ENCODE peak calls at places on chromosome 20, in seven cellular contexts. G is neuronal stem cell, C is mesendoderm, M is trophoblast cell, F is H1, U is H9, P is mesenchymal stem cell. B is an unnamed sample.
A peak's percentile ranks its signal among the peaks of the same experiment; 100 is the strongest.

GRCh38 chr20:15100506-15101160 is 763.2 kb upstream of the FLRT3 start:
- DNase-seq in G (no peak), C (no peak), M (no peak), F (no peak), U (no peak), P (no peak), B (no peak)

GRCh38 chr20:3106658-3107463 is 22.3 kb upstream of the AVP start:
- DNase-seq in G (no peak), C (peak; percentile 41), M (no peak), F (no peak), U (no peak), P (no peak), B (no peak)

GRCh38 chr20:36744243-36744642 is 1.6 kb downstream of the NDRG3 start:
- DNase-seq in G (no peak), C (no peak), M (no peak), F (no peak), U (no peak), P (no peak), B (no peak)

GRCh38 chr20:33506576-33506975 is 16.7 kb downstream of the CBFA2T2 start:
- DNase-seq in G (no peak), C (no peak), M (no peak), F (no peak), U (no peak), P (no peak), B (no peak)

GRCh38 chr20:51417745-51418529 is 124.6 kb downstream of the NFATC2 start:
- DNase-seq in G (no peak), C (no peak), M (no peak), F (no peak), U (no peak), P (no peak), B (no peak)

GRCh38 chr20:45874576-45874975 is 6.5 kb upstream of the ZSWIM1 start:
- DNase-seq in G (no peak), C (peak; percentile 31), M (no peak), F (no peak), U (no peak), P (no peak), B (no peak)

GRCh38 chr20:51542894-51543788 is 622 bp upstream of the NFATC2 start:
- DNase-seq in G (no peak), C (no peak), M (no peak), F (no peak), U (no peak), P (peak; percentile 43), B (no peak)

GRCh38 chr20:50691585-50692552 is 527 bp upstream of the RIPOR3 start:
- DNase-seq in G (peak; percentile 35), C (peak; percentile 29), M (no peak), F (no peak), U (peak; percentile 55), P (peak; percentile 86), B (peak; percentile 69)

GRCh38 chr20:36506253-36506652 is 35.1 kb upstream of the MYL9 start:
- DNase-seq in G (no peak), C (peak; percentile 54), M (no peak), F (no peak), U (no peak), P (no peak), B (no peak)

GRCh38 chr20:49398401-49399144 is 83.9 kb downstream of the KCNB1 start:
- DNase-seq in G (no peak), C (peak; percentile 24), M (no peak), F (no peak), U (no peak), P (no peak), B (no peak)

GRCh38 chr20:46757135-46757534 is 47.7 kb downstream of the SLC2A10 start:
- DNase-seq in G (no peak), C (no peak), M (no peak), F (no peak), U (no peak), P (no peak), B (no peak)

GRCh38 chr20:48178607-48179006 is 393.3 kb upstream of the SULF2 start:
- DNase-seq in G (peak; percentile 59), C (no peak), M (no peak), F (no peak), U (no peak), P (no peak), B (no peak)

GRCh38 chr20:48180039-48180438 is 394.8 kb upstream of the SULF2 start:
- DNase-seq in G (no peak), C (no peak), M (no peak), F (no peak), U (no peak), P (peak; percentile 69), B (no peak)

GRCh38 chr20:48180637-48181036 is 395.4 kb upstream of the SULF2 start:
- DNase-seq in G (no peak), C (no peak), M (no peak), F (no peak), U (no peak), P (peak; percentile 8), B (peak; percentile 27)

GRCh38 chr20:48184229-48184628 is 398.9 kb upstream of the SULF2 start:
- DNase-seq in G (no peak), C (no peak), M (peak; percentile 22), F (no peak), U (no peak), P (no peak), B (no peak)

DNA sequence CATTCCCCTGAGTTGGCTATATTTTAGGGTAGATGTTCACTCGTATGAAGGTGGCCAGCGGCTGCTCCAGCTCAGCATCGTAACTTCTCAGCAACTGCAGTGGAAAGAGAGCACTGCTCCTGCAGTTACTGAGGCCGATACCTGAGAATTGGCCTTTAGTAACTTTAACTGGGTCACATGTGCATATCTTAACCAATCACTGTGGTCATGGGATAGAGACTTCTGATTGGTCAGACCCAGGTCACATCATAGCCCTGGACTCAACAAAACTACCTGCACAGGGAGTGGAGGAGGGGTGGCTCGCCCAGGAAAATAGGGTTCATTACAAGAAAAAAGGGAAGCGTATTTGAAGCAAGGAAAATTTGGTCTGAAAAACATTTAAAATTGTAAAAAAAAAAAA is 396.3 kb upstream of the SULF2 start:
- DNase-seq in G (no peak), C (no peak), M (no peak), F (no peak), U (no peak), P (no peak), B (no peak)
- H2BK120ac ChIP-seq in G (no peak overlapping the region), C (no peak overlapping the region), M (no peak overlapping the region), F (no peak overlapping the region), U (no peak overlapping the region), P (no peak overlapping the region), B (no peak overlapping the region)

GRCh38 chr20:23130622-23130916 is 44.4 kb upstream of the CD93 start:
- DNase-seq in G (no peak), C (no peak), M (no peak), F (no peak), U (no peak), P (no peak), B (no peak)

GRCh38 chr20:23132930-23133559 is 46.9 kb upstream of the CD93 start:
- DNase-seq in G (no peak), C (peak; percentile 35), M (no peak), F (no peak), U (no peak), P (no peak), B (no peak)

GRCh38 chr20:23129891-23130621 is 43.9 kb upstream of the CD93 start:
- DNase-seq in G (no peak), C (no peak), M (no peak), F (no peak), U (no peak), P (no peak), B (no peak)

GRCh38 chr20:23132293-23132929 is 46.3 kb upstream of the CD93 start:
- DNase-seq in G (no peak), C (no peak), M (peak; percentile 75), F (no peak), U (no peak), P (no peak), B (no peak)

DNA sequence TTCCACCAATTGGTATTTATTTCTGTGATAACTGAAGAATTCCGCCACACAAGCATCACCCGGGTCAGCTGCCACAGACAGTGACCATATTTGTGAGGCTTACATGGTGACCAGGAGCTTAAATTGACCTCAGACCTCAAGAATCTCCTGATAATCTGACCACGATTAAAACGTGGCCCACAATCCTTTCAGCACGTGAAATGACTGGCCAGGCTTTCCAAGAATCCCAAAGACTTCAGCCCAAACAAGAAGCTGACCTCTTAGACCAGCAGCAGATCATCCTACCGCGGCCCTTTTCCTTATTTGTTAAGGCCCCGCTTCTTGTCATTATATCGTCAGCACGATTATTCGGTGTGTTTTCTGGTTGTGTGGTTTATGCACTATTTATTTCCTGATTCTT is 45.6 kb upstream of the CD93 start:
- DNase-seq in G (no peak), C (no peak), M (peak; percentile 82), F (no peak), U (no peak), P (peak; percentile 31), B (no peak)
- H2BK120ac ChIP-seq in G (no peak overlapping the region), C (no peak overlapping the region), M (no peak overlapping the region), F (no peak overlapping the region), U (no peak overlapping the region), P (no peak overlapping the region), B (no peak overlapping the region)

GRCh38 chr20:53016534-53017042 is 44.4 kb downstream of the TSHZ2 start:
- DNase-seq in G (no peak), C (no peak), M (no peak), F (no peak), U (no peak), P (no peak), B (no peak)

GRCh38 chr20:53020834-53021233 is 48.7 kb downstream of the TSHZ2 start:
- DNase-seq in G (no peak), C (no peak), M (no peak), F (no peak), U (no peak), P (no peak), B (no peak)

GRCh38 chr20:53021934-53022333 is 49.8 kb downstream of the TSHZ2 start:
- DNase-seq in G (no peak), C (no peak), M (no peak), F (no peak), U (no peak), P (peak; percentile 31), B (no peak)

GRCh38 chr20:53020376-53020775 is 48.2 kb downstream of the TSHZ2 start:
- DNase-seq in G (no peak), C (no peak), M (no peak), F (no peak), U (no peak), P (no peak), B (no peak)

DNA sequence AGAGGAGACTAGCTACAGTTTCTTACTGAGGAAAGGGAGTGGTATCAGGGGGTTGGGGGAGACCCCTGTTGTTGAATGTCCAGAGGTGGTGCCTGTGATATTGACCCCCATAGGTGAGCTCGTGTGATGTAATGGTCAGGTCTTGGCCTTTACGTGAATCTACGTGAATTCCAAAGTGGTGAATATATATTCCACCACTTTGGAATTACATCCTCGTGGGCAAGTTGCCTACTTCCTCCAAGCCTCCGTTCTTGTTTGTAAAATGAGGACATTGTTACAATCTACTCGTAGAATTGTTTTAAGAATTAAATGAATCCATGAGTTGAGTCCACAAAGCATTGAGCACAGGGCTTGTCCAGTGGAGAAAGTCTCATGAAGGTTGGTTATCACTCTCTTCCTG is 47.3 kb downstream of the TSHZ2 start:
- DNase-seq in G (no peak), C (no peak), M (no peak), F (no peak), U (no peak), P (no peak), B (no peak)
- H2BK120ac ChIP-seq in G (no peak overlapping the region), C (no peak overlapping the region), M (no peak overlapping the region), F (no peak overlapping the region), U (no peak overlapping the region), P (no peak overlapping the region), B (no peak overlapping the region)

DNA sequence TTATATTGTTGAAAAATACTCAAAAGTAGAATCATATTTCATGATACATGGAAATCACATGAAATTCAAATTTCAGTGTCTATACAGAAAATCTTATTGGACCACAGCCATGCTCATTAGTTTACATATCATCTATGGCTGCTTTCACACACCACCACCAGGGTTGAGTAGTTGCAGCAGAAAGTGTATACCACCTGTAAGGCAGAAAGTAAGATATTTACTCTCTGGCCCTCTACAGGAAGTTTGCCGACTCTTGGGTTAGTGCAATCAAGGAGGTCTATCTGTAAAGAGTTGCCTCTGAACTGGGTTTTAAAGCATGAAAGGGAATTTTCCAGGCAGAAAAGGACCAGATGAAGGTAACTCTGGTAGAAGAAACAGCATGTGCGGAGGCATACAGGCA is 432.3 kb downstream of the DHX35 start:
- DNase-seq in G (no peak), C (peak; percentile 13), M (no peak), F (no peak), U (no peak), P (no peak), B (no peak)
- H2BK120ac ChIP-seq in G (no peak overlapping the region), C (no peak overlapping the region), M (no peak overlapping the region), F (no peak overlapping the region), U (no peak overlapping the region), P (no peak overlapping the region), B (no peak overlapping the region)